ENCODE peak calls at places on chromosomes 7 and 10, in nine cellular contexts. D is IMR-90, T is GM06990, B is psoas muscle, P is endothelial cell of umbilical vein, V is left ventricle myocardium inferior, F is cardiac muscle cell, I is aorta, Y is suprapubic skin. N is an unnamed sample. For H3K36me3, the result is how much of the 10 kb centered on the place peaks cover.

GRCh38 chr7:100966542-100967291 is 2.6 kb upstream of the MUC12 start:
- DNase-seq in Y (peak), V (no peak), P (no peak), T (no peak), D (no peak), F (no peak), I (no peak), B (no peak), N (no peak)

GRCh38 chr10:124565565-124566221 is 104.1 kb downstream of the LHPP start:
- DNase-seq in B (peak), F (peak), Y (peak), I (peak), P (no peak), V (no peak), T (no peak), D (no peak), N (peak)

GRCh38 chr10:91164520-91165065 is 55.9 kb upstream of the PCGF5 start:
- DNase-seq in Y (no peak), V (no peak), F (no peak), D (peak), I (no peak), P (no peak), B (no peak), T (no peak), N (peak)

GRCh38 chr10:82267014-82267413 is 392.0 kb downstream of the NRG3 start:
- DNase-seq in F (peak), T (no peak), P (no peak), I (no peak), B (no peak), D (no peak), Y (no peak), V (no peak), N (no peak)

GRCh38 chr10:77837248-77837924 is 89.2 kb downstream of the DLG5 start:
- DNase-seq in F (no peak), I (peak), B (no peak), V (no peak), Y (no peak), D (peak), P (no peak), T (peak), N (peak)

GRCh38 chr7:126690104-126690503 is 562.6 kb downstream of the GRM8 start:
- DNase-seq in I (peak), Y (no peak), V (no peak), D (no peak), P (no peak), T (no peak), B (no peak), F (no peak), N (no peak)

GRCh38 chr10:34635111-34635510 is 180.0 kb downstream of the PARD3 start:
- DNase-seq in D (no peak), F (no peak), T (no peak), B (no peak), V (no peak), P (no peak), Y (no peak), I (no peak), N (no peak)

GRCh38 chr7:50914460-50914859 is 131.8 kb upstream of the GRB10 start:
- DNase-seq in Y (no peak), V (no peak), D (no peak), T (no peak), I (no peak), B (no peak), P (no peak), F (no peak), N (no peak)

GRCh38 chr10:96299383-96299782 is 4.9 kb upstream of the DNTT start:
- DNase-seq in F (no peak), I (no peak), D (no peak), B (no peak), P (peak), V (no peak), Y (no peak), T (no peak), N (no peak)

GRCh38 chr10:114519306-114519669 is 115.0 kb upstream of the AFAP1L2 start:
- DNase-seq in F (no peak), B (peak), D (no peak), Y (peak), I (no peak), V (no peak), T (no peak), P (no peak), N (peak)

GRCh38 chr10:88598060-88598459 is 11.5 kb downstream of the LIPJ start:
- DNase-seq in T (peak), V (no peak), P (no peak), Y (no peak), B (no peak), D (no peak), F (no peak), I (no peak), N (no peak)

GRCh38 chr10:94036664-94037033 is 42.9 kb downstream of the PLCE1 start:
- DNase-seq in D (no peak), Y (no peak), P (no peak), B (no peak), I (no peak), V (no peak), F (no peak), T (no peak), N (no peak)

GRCh38 chr10:58512470-58513188 is at the start of gene BICC1:
- DNase-seq in B (peak), I (peak), D (peak), F (peak), V (peak), T (no peak), P (peak), Y (no peak), N (no peak)

GRCh38 chr10:62589689-62590088 is 214.8 kb upstream of the ADO start:
- DNase-seq in F (peak), V (no peak), I (no peak), T (no peak), B (no peak), Y (no peak), D (peak), P (no peak), N (no peak)

DNA sequence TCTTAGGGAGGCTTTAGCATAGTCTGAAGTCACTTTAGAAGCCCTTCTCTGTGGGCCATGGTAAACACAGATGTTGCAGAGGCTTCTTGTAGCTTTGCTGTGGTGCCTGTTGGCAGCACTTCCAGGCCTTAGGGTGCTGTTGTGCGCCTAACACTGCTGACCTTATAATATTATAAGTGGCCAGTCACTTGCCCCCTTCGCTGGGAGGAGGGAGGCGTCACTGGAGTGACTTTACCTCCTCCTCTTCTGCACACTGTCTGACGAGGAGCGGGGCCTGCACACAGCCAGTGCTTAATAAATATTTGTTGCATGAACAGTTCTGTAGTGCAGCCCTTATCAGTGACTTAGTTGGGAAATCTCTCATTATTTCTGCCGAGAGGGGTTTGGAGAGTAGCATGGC is 63.3 kb downstream of the WDR37 start:
- DNase-seq in I (no peak), F (peak), T (no peak), P (no peak), Y (peak), B (no peak), D (no peak), V (no peak), N (no peak)
- H3K36me3 ChIP-seq in I (under half), F (under half), T (under half), P (under half), Y (half or more), B (half or more), D (under half), V (half or more), N (under half)

DNA sequence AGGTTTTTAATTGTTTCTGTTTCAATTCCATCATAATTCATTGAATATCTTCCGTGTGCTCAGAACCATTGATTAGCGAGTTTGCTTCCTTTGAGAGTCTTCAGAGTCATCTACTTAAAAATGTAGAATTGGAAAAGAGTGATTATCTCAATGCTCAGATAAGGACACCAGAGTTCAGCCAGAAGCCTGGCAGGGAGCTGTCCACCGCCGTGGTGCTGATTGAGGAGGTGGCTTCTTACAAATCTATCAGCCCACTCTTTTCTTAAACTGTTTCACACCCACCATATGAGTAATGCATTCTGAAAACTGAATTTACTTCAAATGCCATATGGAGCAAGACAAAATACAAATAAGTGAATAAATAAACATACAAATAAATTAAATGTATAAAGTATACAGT is 79.3 kb downstream of the INSYN2A start:
- DNase-seq in D (peak), I (peak), B (peak), Y (no peak), V (peak), F (peak), T (no peak), P (peak), N (peak)
- H3K36me3 ChIP-seq in D (under half), I (under half), B (under half), Y (under half), V (under half), F (under half), T (under half), P (under half), N (under half)

GRCh38 chr10:102112210-102112817 is 7.9 kb downstream of the LDB1 start:
- DNase-seq in D (no peak), V (no peak), I (no peak), P (no peak), Y (no peak), T (no peak), B (no peak), F (no peak), N (no peak)

GRCh38 chr10:102109166-102110116 is 10.7 kb downstream of the LDB1 start:
- DNase-seq in D (no peak), Y (no peak), B (no peak), P (no peak), F (no peak), T (no peak), I (no peak), V (no peak), N (no peak)

GRCh38 chr10:102113261-102113955 is 6.8 kb downstream of the LDB1 start:
- DNase-seq in F (no peak), Y (no peak), P (no peak), I (no peak), B (no peak), V (no peak), T (no peak), D (no peak), N (no peak)

GRCh38 chr10:102113956-102114857 is 6.0 kb downstream of the LDB1 start:
- DNase-seq in B (peak), Y (no peak), P (peak), F (no peak), I (peak), V (peak), T (peak), D (no peak), N (no peak)

DNA sequence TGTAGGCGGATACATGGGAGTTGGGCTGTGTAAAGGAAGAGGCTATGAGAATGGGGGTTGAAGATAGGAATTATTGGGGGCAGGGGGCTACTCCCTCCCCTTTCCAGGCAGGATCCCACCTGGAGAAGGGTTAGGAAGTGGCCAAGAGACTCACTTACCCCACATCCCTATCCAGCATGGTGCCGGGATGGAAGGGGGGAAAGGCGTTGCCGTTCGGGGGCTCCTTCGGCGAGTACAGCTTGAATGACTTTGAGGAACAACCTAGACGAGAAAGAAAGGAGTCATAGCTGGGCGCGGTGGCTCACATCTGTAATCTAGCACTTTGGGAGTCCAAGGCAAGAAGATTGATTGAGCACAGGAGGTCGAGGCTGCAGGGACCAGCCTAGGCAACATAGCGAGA is 8.9 kb downstream of the LDB1 start:
- DNase-seq in P (no peak), D (no peak), Y (no peak), V (no peak), I (no peak), B (no peak), F (no peak), T (no peak), N (no peak)
- H3K36me3 ChIP-seq in P (under half), D (half or more), Y (half or more), V (half or more), I (under half), B (half or more), F (under half), T (under half), N (under half)

GRCh38 chr7:70786076-70786475 is 345.9 kb upstream of the GALNT17 start:
- DNase-seq in I (no peak), V (no peak), P (no peak), B (no peak), F (no peak), T (no peak), Y (no peak), D (no peak), N (no peak)
- H3K36me3 ChIP-seq in I (under half), V (half or more), P (under half), B (half or more), F (half or more), T (under half), Y (half or more), D (under half), N (under half)

GRCh38 chr10:126029999-126030398 is 133.6 kb downstream of the FANK1 start:
- DNase-seq in V (no peak), F (no peak), D (no peak), B (no peak), Y (no peak), T (no peak), I (no peak), P (no peak), N (no peak)
- H3K36me3 ChIP-seq in V (under half), F (under half), D (under half), B (under half), Y (under half), T (under half), I (under half), P (under half), N (under half)

GRCh38 chr10:3097160-3097559 is 29.8 kb downstream of the PFKP start:
- DNase-seq in V (no peak), Y (no peak), D (no peak), T (no peak), B (no peak), F (no peak), I (no peak), P (no peak), N (no peak)
- H3K36me3 ChIP-seq in V (under half), Y (under half), D (under half), T (under half), B (under half), F (under half), I (under half), P (under half), N (under half)

GRCh38 chr10:11329055-11329673 is 282.3 kb downstream of the USP6NL start:
- DNase-seq in P (no peak), D (no peak), I (no peak), F (no peak), V (no peak), Y (no peak), B (no peak), T (no peak), N (no peak)
- H3K36me3 ChIP-seq in P (under half), D (under half), I (under half), F (under half), V (under half), Y (under half), B (half or more), T (under half), N (under half)

N was measured in small intestine.